ENCODE peak calls at places on chromosome 6, in eight cellular contexts. Z, V, M, G, A, X, B and D are unnamed samples.

GRCh38 chr6:138307816-138308727 is 69.6 kb upstream of the SMIM28 start:
- DNase-seq in Z (no peak), V (peak), X (peak), A (peak), G (no peak), B (peak), M (peak), D (no peak)

GRCh38 chr6:43714311-43715055 is 26.9 kb upstream of the MRPS18A start:
- DNase-seq in X (peak), V (peak), A (no peak), G (no peak), Z (no peak), B (no peak), M (no peak), D (no peak)

GRCh38 chr6:160104821-160105517 is 16.6 kb upstream of the SLC22A1 start:
- DNase-seq in Z (no peak), M (no peak), B (no peak), V (no peak), A (no peak), G (no peak), X (no peak), D (no peak)

GRCh38 chr6:157455028-157455714 is 74.2 kb downstream of the ZDHHC14 start:
- DNase-seq in G (no peak), Z (no peak), B (no peak), X (no peak), M (no peak), A (no peak), V (no peak), D (no peak)

GRCh38 chr6:15461127-15461944 is 201.5 kb downstream of the DTNBP1 start:
- DNase-seq in G (no peak), V (no peak), A (no peak), X (no peak), B (no peak), Z (no peak), M (no peak), D (no peak)

GRCh38 chr6:3117912-3118352 is 579 bp upstream of the BPHL start:
- DNase-seq in V (peak), Z (no peak), G (no peak), M (no peak), B (no peak), A (no peak), X (no peak), D (no peak)

GRCh38 chr6:162940426-162940825 is 212.7 kb downstream of the PACRG start:
- DNase-seq in G (no peak), A (no peak), M (no peak), Z (no peak), V (peak), X (no peak), B (no peak), D (peak)

GRCh38 chr6:28884423-28885148 is 39.2 kb downstream of the TRIM27 start:
- DNase-seq in B (no peak), X (no peak), V (no peak), M (no peak), A (no peak), G (peak), Z (peak), D (no peak)

GRCh38 chr6:97292671-97293070 is 9.7 kb upstream of the MMS22L start:
- DNase-seq in G (no peak), M (no peak), Z (no peak), B (no peak), A (no peak), V (peak), X (no peak), D (no peak)

GRCh38 chr6:152273638-152274037 is 363.5 kb downstream of the SYNE1 start:
- DNase-seq in M (no peak), G (no peak), B (no peak), A (no peak), Z (no peak), X (no peak), V (peak), D (no peak)

GRCh38 chr6:7819641-7820040 is 90.9 kb downstream of the TXNDC5 start:
- DNase-seq in Z (no peak), V (peak), A (no peak), G (no peak), M (no peak), X (no peak), B (peak), D (no peak)

GRCh38 chr6:133991096-133991593 is 38.1 kb downstream of the TBPL1 start:
- DNase-seq in Z (peak), V (peak), B (peak), A (no peak), G (no peak), M (no peak), X (no peak), D (no peak)

GRCh38 chr6:36610041-36610440 is 15.9 kb downstream of the SRSF3 start:
- DNase-seq in Z (no peak), A (no peak), G (no peak), X (no peak), B (no peak), M (no peak), V (no peak), D (no peak)

GRCh38 chr6:69584913-69585729 is 211.7 kb downstream of the LMBRD1 start:
- DNase-seq in X (no peak), A (no peak), G (no peak), V (no peak), Z (no peak), M (no peak), B (no peak), D (no peak)

GRCh38 chr6:106056060-106056737 is 29.9 kb upstream of the PRDM1 start:
- DNase-seq in Z (no peak), X (no peak), A (no peak), G (no peak), B (no peak), V (no peak), M (no peak), D (no peak)

GRCh38 chr6:85126448-85127178 is 323.3 kb upstream of the NT5E start:
- DNase-seq in Z (peak), M (peak), B (no peak), G (no peak), X (peak), A (peak), V (peak), D (no peak)

GRCh38 chr6:167130712-167131684 is 8.1 kb downstream of the CCR6 start:
- DNase-seq in G (no peak), A (no peak), Z (no peak), X (no peak), M (no peak), B (no peak), V (no peak), D (no peak)